ENCODE peak calls at places on chromosomes 7 and 10, in eight cellular contexts. G, N, J, P, C, X, U and H are unnamed samples.

GRCh38 chr10:25766687-25767221 is 167.3 kb upstream of the MYO3A start:
- DNase-seq in P (no peak), G (no peak), U (no peak), N (no peak), J (no peak), C (no peak), X (no peak), H (no peak)

GRCh38 chr10:10353326-10353725 is 664.3 kb upstream of the CELF2 start:
- DNase-seq in N (no peak), C (no peak), G (no peak), U (peak), P (no peak), J (no peak), X (no peak), H (no peak)

GRCh38 chr10:125689955-125690569 is 7.1 kb upstream of the TEX36 start:
- DNase-seq in X (no peak), U (no peak), G (no peak), P (no peak), N (no peak), J (no peak), C (no peak), H (no peak)

GRCh38 chr10:101311440-101312067 is 42.4 kb upstream of the BTRC start:
- DNase-seq in N (no peak), P (no peak), X (no peak), C (no peak), J (no peak), G (no peak), U (no peak), H (no peak)

GRCh38 chr7:46165281-46165680 is 244.2 kb upstream of the IGFBP3 start:
- DNase-seq in N (no peak), G (no peak), P (no peak), J (no peak), X (no peak), U (no peak), C (no peak), H (no peak)

GRCh38 chr10:92181575-92181974 is 109.3 kb downstream of the CPEB3 start:
- DNase-seq in U (peak), P (peak), G (no peak), N (no peak), C (no peak), J (no peak), X (no peak), H (no peak)

GRCh38 chr7:30984359-30985107 is 20.8 kb downstream of the GHRHR start:
- DNase-seq in J (peak), C (no peak), G (no peak), P (no peak), U (no peak), N (no peak), X (peak), H (no peak)

GRCh38 chr7:135308583-135309327 is 75.1 kb downstream of the STRA8 start:
- DNase-seq in P (no peak), C (no peak), J (no peak), X (no peak), G (no peak), N (no peak), U (no peak), H (no peak)

GRCh38 chr10:78175444-78175843 is 141.8 kb downstream of the RPS24 start:
- DNase-seq in N (no peak), X (no peak), U (peak), C (no peak), J (no peak), P (no peak), G (no peak), H (no peak)